ENCODE peak calls at places on chromosomes 13 and 19, in six cellular contexts. E is BE2C; U is astrocyte of the spinal cord; H is GM04504; M is activated CD4-positive, alpha-beta T cell treated with anti-CD3 and anti-CD28 coated beads for 24 hours; F is GM10248. Z is an unnamed sample.

GRCh38 chr19:17398902-17399527 is 5.0 kb upstream of the CCDC194 start:
- DNase-seq in E (no peak), U (no peak), H (no peak), M (no peak), F (no peak), Z (no peak)

GRCh38 chr19:5999693-6000092 is 21.8 kb upstream of the RANBP3 start:
- DNase-seq in E (no peak), U (no peak), H (no peak), M (no peak), F (no peak), Z (no peak)

GRCh38 chr19:17719730-17720486 is 628 bp downstream of the MAP1S start:
- DNase-seq in E (no peak), U (no peak), H (no peak), M (peak), F (no peak), Z (peak)

GRCh38 chr13:98172570-98173405 is 4.3 kb downstream of the RNF113B start:
- DNase-seq in E (no peak), U (peak), H (no peak), M (no peak), F (no peak), Z (no peak)

GRCh38 chr19:48718711-48719231 is 754 bp downstream of the MAMSTR start:
- DNase-seq in E (no peak), U (no peak), H (no peak), M (no peak), F (no peak), Z (no peak)

GRCh38 chr13:63206431-63206830 is 1790.8 kb upstream of the PCDH20 start:
- DNase-seq in E (no peak), U (peak), H (no peak), M (no peak), F (no peak), Z (no peak)

GRCh38 chr19:54114340-54114826 is 1.1 kb downstream of the TFPT start:
- DNase-seq in E (peak), U (peak), H (no peak), M (no peak), F (peak), Z (no peak)

GRCh38 chr13:46639033-46639981 is 86.3 kb downstream of the LRCH1 start:
- DNase-seq in E (no peak), U (no peak), H (no peak), M (no peak), F (peak), Z (no peak)

GRCh38 chr13:108269601-108270328 is at the start of gene TNFSF13B:
- DNase-seq in E (peak), U (peak), H (peak), M (peak), F (peak), Z (peak)

GRCh38 chr13:47135800-47136658 is 239.2 kb upstream of the HTR2A start:
- DNase-seq in E (no peak), U (no peak), H (no peak), M (no peak), F (no peak), Z (no peak)

GRCh38 chr13:110446570-110446880 is 115.0 kb downstream of the RAB20 start:
- DNase-seq in E (no peak), U (no peak), H (no peak), M (no peak), F (no peak), Z (no peak)

GRCh38 chr13:37476874-37477273 is 121.7 kb downstream of the POSTN start:
- DNase-seq in E (no peak), U (no peak), H (no peak), M (no peak), F (no peak), Z (no peak)

GRCh38 chr19:35417278-35417677 is 30.8 kb upstream of the FFAR2 start:
- DNase-seq in E (no peak), U (no peak), H (no peak), M (no peak), F (no peak), Z (no peak)

GRCh38 chr13:35810286-35810685 is 320.9 kb downstream of the DCLK1 start:
- DNase-seq in E (peak), U (no peak), H (no peak), M (no peak), F (no peak), Z (no peak)